ENCODE peak calls at places on chromosomes 5 and 9, in ten cellular contexts. U, K, D, L, Z, T, Q, E, V and B are unnamed samples.

GRCh38 chr5:122078116-122078865 is at the start of gene LOX:
- DNase-seq in V (no peak), E (peak; percentile 71), T (no peak), K (no peak), D (peak; percentile 74), Z (peak; percentile 66), L (no peak), Q (peak; percentile 78), U (no peak), B (peak; percentile 73)

GRCh38 chr9:31140316-31140715 is 1244.1 kb upstream of the ACO1 start:
- DNase-seq in K (no peak), Z (peak; percentile 76), Q (peak; percentile 77), E (no peak), V (no peak), U (peak; percentile 12), D (peak; percentile 22), L (no peak), T (no peak), B (no peak)

GRCh38 chr5:139574641-139575312 is 13.6 kb downstream of the UBE2D2 start:
- DNase-seq in Q (no peak), Z (peak; percentile 41), U (no peak), L (no peak), T (no peak), D (peak; percentile 68), K (no peak), E (no peak), V (no peak), B (no peak)

GRCh38 chr5:34522599-34523381 is 133.3 kb upstream of the RAI14 start:
- DNase-seq in Q (peak; percentile 86), U (peak; percentile 71), L (peak; percentile 26), K (peak; percentile 30), T (peak; percentile 17), D (peak; percentile 88), E (no peak), V (peak; percentile 60), Z (peak; percentile 63), B (peak; percentile 93)

GRCh38 chr9:34454571-34455065 is 3.8 kb downstream of the FAM219A start:
- DNase-seq in Q (peak; percentile 68), U (peak; percentile 39), T (no peak), Z (peak; percentile 13), L (no peak), K (no peak), D (no peak), V (no peak), E (no peak), B (no peak)

GRCh38 chr5:173890195-173890951 is 2.2 kb downstream of the CPEB4 start:
- DNase-seq in Z (no peak), U (no peak), Q (no peak), E (no peak), L (no peak), T (no peak), K (peak; percentile 14), D (peak; percentile 50), V (peak; percentile 18), B (peak; percentile 45)

GRCh38 chr9:1298027-1298426 is 247.9 kb downstream of the DMRT2 start:
- DNase-seq in Z (no peak), K (no peak), T (no peak), Q (peak; percentile 20), E (no peak), U (no peak), V (no peak), D (no peak), L (no peak), B (no peak)

GRCh38 chr9:94554439-94555331 is at the start of gene PCAT7:
- DNase-seq in V (peak; percentile 81), K (peak; percentile 76), L (no peak), D (peak; percentile 90), T (no peak), U (peak; percentile 74), E (peak; percentile 81), Z (peak; percentile 51), Q (peak; percentile 86), B (no peak)

GRCh38 chr5:149938791-149939358 is 5.7 kb downstream of the PDE6A start:
- DNase-seq in E (no peak), Z (no peak), T (no peak), U (no peak), L (no peak), V (no peak), Q (peak; percentile 98), K (no peak), D (no peak), B (peak; percentile 70)

GRCh38 chr5:133154274-133155088 is 102.7 kb downstream of the HSPA4 start:
- DNase-seq in T (no peak), Z (no peak), K (no peak), U (no peak), V (peak; percentile 33), D (no peak), L (no peak), E (no peak), Q (no peak), B (no peak)

GRCh38 chr5:81254886-81255285 is 21.8 kb downstream of the CKMT2 start:
- DNase-seq in Z (no peak), K (no peak), V (no peak), D (no peak), E (no peak), L (no peak), T (no peak), U (no peak), Q (no peak), B (no peak)

GRCh38 chr5:2725957-2726356 is 25.5 kb downstream of the IRX2 start:
- DNase-seq in V (no peak), Q (no peak), L (no peak), U (no peak), T (no peak), K (no peak), D (no peak), E (no peak), Z (no peak), B (no peak)

GRCh38 chr5:131068893-131069643 is 96.0 kb downstream of the HINT1 start:
- DNase-seq in T (peak; percentile 18), K (no peak), V (no peak), U (no peak), L (peak; percentile 4), E (no peak), Q (no peak), Z (peak; percentile 9), D (peak; percentile 55), B (no peak)

GRCh38 chr9:98134702-98135557 is 15.9 kb upstream of the TRIM14 start:
- DNase-seq in K (no peak), Z (no peak), D (no peak), T (no peak), U (no peak), L (no peak), Q (no peak), E (no peak), V (no peak), B (no peak)

GRCh38 chr9:88954073-88954472 is 37.2 kb upstream of the S1PR3 start:
- DNase-seq in Z (no peak), V (no peak), Q (peak; percentile 56), E (no peak), D (no peak), U (no peak), L (no peak), T (no peak), K (no peak), B (no peak)

GRCh38 chr5:58184910-58185309 is 275.0 kb downstream of the PLK2 start:
- DNase-seq in L (no peak), E (no peak), U (no peak), Z (no peak), D (no peak), K (no peak), V (no peak), T (no peak), Q (peak; percentile 84), B (peak; percentile 26)

GRCh38 chr9:123084256-123084655 is 50.8 kb downstream of the GPR21 start:
- DNase-seq in D (no peak), T (no peak), Z (no peak), V (no peak), L (no peak), Q (no peak), U (no peak), E (no peak), K (no peak), B (no peak)

GRCh38 chr5:91311697-91312501 is 71.2 kb downstream of the ARRDC3 start:
- DNase-seq in U (peak; percentile 91), K (no peak), Q (peak; percentile 99), Z (peak; percentile 74), D (no peak), V (peak; percentile 86), T (peak; percentile 35), E (no peak), L (peak; percentile 32), B (peak; percentile 97)

GRCh38 chr5:141787376-141787775 is 90.8 kb downstream of the PCDH1 start:
- DNase-seq in T (no peak), K (no peak), L (no peak), Z (no peak), E (no peak), U (no peak), V (no peak), D (no peak), Q (no peak), B (no peak)

GRCh38 chr9:131262327-131263032 is 13.8 kb downstream of the FAM78A start:
- DNase-seq in T (no peak), E (no peak), D (no peak), K (no peak), Q (no peak), U (no peak), Z (no peak), V (no peak), L (no peak), B (no peak)

GRCh38 chr9:98280574-98280973 is 25.1 kb upstream of the TBC1D2 start:
- DNase-seq in U (no peak), V (no peak), K (peak; percentile 62), Q (no peak), E (no peak), Z (no peak), D (no peak), T (no peak), L (no peak), B (no peak)

GRCh38 chr9:107437716-107438115 is 51.9 kb downstream of the KLF4 start:
- DNase-seq in T (no peak), Z (no peak), E (no peak), U (no peak), V (no peak), K (no peak), D (no peak), Q (no peak), L (no peak), B (no peak)

GRCh38 chr9:36745977-36746376 is 173.3 kb downstream of the MELK start:
- DNase-seq in D (no peak), L (no peak), K (no peak), E (no peak), T (no peak), U (no peak), Z (no peak), Q (no peak), V (no peak), B (no peak)

GRCh38 chr5:74641014-74641777 is 668 bp upstream of the ENC1 start:
- DNase-seq in D (peak; percentile 85), Z (peak; percentile 77), T (peak; percentile 3), E (peak; percentile 85), Q (peak; percentile 91), K (peak; percentile 65), V (no peak), U (peak; percentile 48), L (no peak), B (no peak)

GRCh38 chr5:180802325-180803180 is at the start of gene MGAT1:
- DNase-seq in T (peak; percentile 73), V (peak; percentile 38), Q (peak; percentile 74), Z (peak; percentile 76), U (no peak), D (peak; percentile 88), K (peak; percentile 4), E (peak; percentile 87), L (peak; percentile 85), B (peak; percentile 62)

GRCh38 chr9:36161187-36161586 is 8.0 kb upstream of the CCIN start:
- DNase-seq in L (no peak), V (no peak), Q (no peak), U (no peak), K (no peak), Z (no peak), E (no peak), T (no peak), D (no peak), B (no peak)

GRCh38 chr9:120528327-120528726 is 51.6 kb downstream of the CDK5RAP2 start:
- DNase-seq in V (no peak), Z (no peak), K (no peak), Q (no peak), U (no peak), E (no peak), T (no peak), D (no peak), L (no peak), B (no peak)

GRCh38 chr9:27572566-27572917 is 739 bp downstream of the C9orf72 start:
- DNase-seq in D (peak; percentile 16), L (peak; percentile 2), T (no peak), V (no peak), K (peak; percentile 47), U (no peak), E (no peak), Q (peak; percentile 76), Z (peak; percentile 24), B (peak; percentile 38)